ENCODE peak calls at places on chromosomes 4 and X, in six cellular contexts. One of them, this sample, is unnamed.

GRCh38 chr4:41878991-41879491 is 56.2 kb upstream of the TMEM33 start:
- DNase-seq in endothelial cell: no peak
- DNase-seq in caudate nucleus: no peak
- DNase-seq in putamen: no peak
- DNase-seq in NCI-H2029: no peak
- DNase-seq in left colon: no peak
- DNase-seq in this sample: no peak

GRCh38 chr4:104677122-104677521 is 182.4 kb upstream of the CXXC4 start:
- DNase-seq in endothelial cell: no peak
- DNase-seq in caudate nucleus: no peak
- DNase-seq in putamen: no peak
- DNase-seq in NCI-H2029: peak; percentile 8
- DNase-seq in left colon: no peak
- DNase-seq in this sample: no peak

GRCh38 chr4:158374318-158374717 is 147.4 kb upstream of the RXFP1 start:
- DNase-seq in endothelial cell: no peak
- DNase-seq in caudate nucleus: no peak
- DNase-seq in putamen: no peak
- DNase-seq in NCI-H2029: no peak
- DNase-seq in left colon: no peak
- DNase-seq in this sample: no peak

GRCh38 chrX:17082831-17083230 is 136.4 kb downstream of the REPS2 start:
- DNase-seq in endothelial cell: no peak
- DNase-seq in caudate nucleus: no peak
- DNase-seq in putamen: peak; percentile 24
- DNase-seq in NCI-H2029: no peak
- DNase-seq in left colon: no peak
- DNase-seq in this sample: no peak

GRCh38 chr4:181017038-181017437 is 1226.2 kb upstream of the TENM3 start:
- DNase-seq in endothelial cell: no peak
- DNase-seq in caudate nucleus: no peak
- DNase-seq in putamen: no peak
- DNase-seq in NCI-H2029: no peak
- DNase-seq in left colon: no peak
- DNase-seq in this sample: no peak

GRCh38 chr4:183763990-183764754 is 105.1 kb downstream of the TRAPPC11 start:
- DNase-seq in endothelial cell: no peak
- DNase-seq in caudate nucleus: no peak
- DNase-seq in putamen: no peak
- DNase-seq in NCI-H2029: no peak
- DNase-seq in left colon: no peak
- DNase-seq in this sample: no peak

GRCh38 chr4:24489870-24490269 is 94.5 kb downstream of the DHX15 start:
- DNase-seq in endothelial cell: no peak
- DNase-seq in caudate nucleus: no peak
- DNase-seq in putamen: no peak
- DNase-seq in NCI-H2029: no peak
- DNase-seq in left colon: no peak
- DNase-seq in this sample: no peak

GRCh38 chr4:169799260-169799659 is 41.5 kb upstream of the HPF1 start:
- DNase-seq in endothelial cell: no peak
- DNase-seq in caudate nucleus: no peak
- DNase-seq in putamen: no peak
- DNase-seq in NCI-H2029: no peak
- DNase-seq in left colon: no peak
- DNase-seq in this sample: no peak

GRCh38 chr4:19577121-19577520 is 674.6 kb upstream of the SLIT2 start:
- DNase-seq in endothelial cell: no peak
- DNase-seq in caudate nucleus: no peak
- DNase-seq in putamen: no peak
- DNase-seq in NCI-H2029: no peak
- DNase-seq in left colon: no peak
- DNase-seq in this sample: no peak